ENCODE peak calls at places on chromosomes 12 and 14, in eight cellular contexts. S is fibroblast of lung; P is anterior cingulate cortex; O is activated T-cell treated with anti-CD3 and anti-CD28 coated beads, Interleukin-2, amount 50 U/mL, for 72 hours; X is left ventricle myocardium inferior; T is left colon; W is OCI-M1; M is prostate gland. G is an unnamed sample.

GRCh38 chr12:53098354-53098981 is 1.0 kb downstream of the IGFBP6 start:
- DNase-seq in P (peak), S (peak), O (peak), W (no peak), T (no peak), M (no peak), X (peak), G (peak)

GRCh38 chr14:75022655-75023054 is 19.9 kb downstream of the EIF2B2 start:
- DNase-seq in T (no peak), O (no peak), S (no peak), M (no peak), P (no peak), X (peak), W (no peak), G (no peak)

GRCh38 chr12:92784356-92784755 is 81.6 kb downstream of the PLEKHG7 start:
- DNase-seq in X (no peak), O (no peak), T (no peak), M (no peak), P (no peak), W (no peak), S (peak), G (no peak)

GRCh38 chr12:53929527-53929926 is 9.1 kb upstream of the HOXC13 start:
- DNase-seq in W (no peak), S (no peak), X (no peak), M (no peak), T (no peak), P (no peak), O (no peak), G (no peak)

GRCh38 chr12:105492591-105492990 is 162.1 kb downstream of the C12orf75 start:
- DNase-seq in M (no peak), O (no peak), T (no peak), W (no peak), X (no peak), P (no peak), S (peak), G (no peak)

GRCh38 chr12:106492893-106493292 is 89.9 kb upstream of the RFX4 start:
- DNase-seq in W (no peak), S (no peak), M (no peak), O (no peak), P (no peak), X (no peak), T (no peak), G (no peak)

GRCh38 chr12:15688202-15688736 is 100.9 kb downstream of the EPS8 start:
- DNase-seq in P (peak), W (peak), X (peak), T (peak), M (no peak), O (no peak), S (no peak), G (peak)

GRCh38 chr14:63852271-63852816 is 460 bp upstream of the SYNE2 start:
- DNase-seq in M (no peak), X (no peak), P (no peak), T (no peak), W (no peak), O (no peak), S (peak), G (no peak)

GRCh38 chr14:19920021-19920657 is at the start of gene OR4K5:
- DNase-seq in M (no peak), W (peak), P (no peak), O (no peak), T (no peak), S (no peak), X (no peak), G (no peak)

GRCh38 chr12:131897875-131898274 is 3.5 kb downstream of the ULK1 start:
- DNase-seq in O (no peak), M (no peak), T (no peak), X (no peak), P (no peak), S (no peak), W (no peak), G (no peak)

GRCh38 chr12:32467959-32468863 is 68.9 kb downstream of the FGD4 start:
- DNase-seq in T (no peak), M (no peak), S (peak), P (no peak), W (no peak), X (no peak), O (no peak), G (no peak)

GRCh38 chr12:5808956-5809355 is 136.1 kb downstream of the ANO2 start:
- DNase-seq in M (no peak), O (no peak), T (no peak), W (no peak), X (no peak), S (peak), P (no peak), G (no peak)

GRCh38 chr12:116924558-116925453 is 14.1 kb downstream of the FBXW8 start:
- DNase-seq in X (no peak), O (peak), M (no peak), W (peak), P (no peak), S (peak), T (no peak), G (peak)

GRCh38 chr12:76866146-76866545 is 12.7 kb downstream of the CSRP2 start:
- DNase-seq in O (no peak), S (peak), M (no peak), W (no peak), P (no peak), T (no peak), X (no peak), G (no peak)

GRCh38 chr12:54998958-54999510 is 14.5 kb upstream of the TESPA1 start:
- DNase-seq in M (no peak), O (no peak), T (no peak), S (no peak), X (no peak), W (no peak), P (no peak), G (no peak)

GRCh38 chr14:91945776-91946305 is 1.7 kb downstream of the FBLN5 start:
- DNase-seq in M (no peak), P (no peak), T (no peak), S (no peak), O (no peak), W (no peak), X (no peak), G (no peak)

GRCh38 chr12:125070117-125070516 is 4.9 kb downstream of the AACS start:
- DNase-seq in W (no peak), P (peak), T (no peak), O (no peak), M (no peak), S (peak), X (no peak), G (no peak)

GRCh38 chr14:54211562-54212308 is 185.1 kb upstream of the CDKN3 start:
- DNase-seq in M (no peak), W (no peak), O (no peak), S (peak), T (no peak), P (no peak), X (no peak), G (no peak)

GRCh38 chr12:29054790-29055663 is 94.1 kb upstream of the FAR2 start:
- DNase-seq in P (no peak), M (no peak), X (no peak), O (no peak), W (no peak), S (peak), T (no peak), G (no peak)

GRCh38 chr12:38269897-38270296 is 46.7 kb upstream of the ALG10B start:
- DNase-seq in W (no peak), X (no peak), T (no peak), P (no peak), M (no peak), S (no peak), O (no peak), G (no peak)

GRCh38 chr14:89378119-89378518 is 38.9 kb downstream of the FOXN3 start:
- DNase-seq in O (peak), P (no peak), M (no peak), T (no peak), X (no peak), S (peak), W (no peak), G (no peak)

GRCh38 chr14:105141486-105142281 is 26.9 kb downstream of the JAG2 start:
- DNase-seq in X (no peak), P (no peak), W (no peak), S (no peak), O (no peak), M (no peak), T (peak), G (peak)